ENCODE peak calls at places on chromosome 15, in nine cellular contexts. One of them, this sample, is unnamed.

GRCh38 chr15:77009646-77010311 is 14.9 kb downstream of the PSTPIP1 start:
- DNase-seq in heart left ventricle: no peak
- DNase-seq in astrocyte of the spinal cord: no peak
- DNase-seq in dorsolateral prefrontal cortex: no peak
- DNase-seq in GM12864: no peak
- DNase-seq in mucosa of descending colon: no peak
- DNase-seq in skeletal muscle cell: no peak
- DNase-seq in cardiac muscle cell: no peak
- DNase-seq in endothelial cell of umbilical vein: no peak
- DNase-seq in this sample: no peak

GRCh38 chr15:44101286-44101685 is 93.8 kb downstream of the FRMD5 start:
- DNase-seq in heart left ventricle: no peak
- DNase-seq in astrocyte of the spinal cord: peak
- DNase-seq in dorsolateral prefrontal cortex: no peak
- DNase-seq in GM12864: no peak
- DNase-seq in mucosa of descending colon: no peak
- DNase-seq in skeletal muscle cell: peak
- DNase-seq in cardiac muscle cell: no peak
- DNase-seq in endothelial cell of umbilical vein: no peak
- DNase-seq in this sample: no peak

GRCh38 chr15:56168394-56168793 is 75.3 kb downstream of the RFX7 start:
- DNase-seq in heart left ventricle: no peak
- DNase-seq in astrocyte of the spinal cord: no peak
- DNase-seq in dorsolateral prefrontal cortex: no peak
- DNase-seq in GM12864: no peak
- DNase-seq in mucosa of descending colon: no peak
- DNase-seq in skeletal muscle cell: no peak
- DNase-seq in cardiac muscle cell: no peak
- DNase-seq in endothelial cell of umbilical vein: no peak
- DNase-seq in this sample: no peak

GRCh38 chr15:71611721-71612016 is 198.7 kb upstream of the NR2E3 start:
- DNase-seq in heart left ventricle: no peak
- DNase-seq in astrocyte of the spinal cord: no peak
- DNase-seq in dorsolateral prefrontal cortex: no peak
- DNase-seq in GM12864: no peak
- DNase-seq in mucosa of descending colon: no peak
- DNase-seq in skeletal muscle cell: no peak
- DNase-seq in cardiac muscle cell: no peak
- DNase-seq in endothelial cell of umbilical vein: no peak
- DNase-seq in this sample: no peak

GRCh38 chr15:35618260-35619188 is 72.6 kb upstream of the DPH6 start:
- DNase-seq in heart left ventricle: no peak
- DNase-seq in astrocyte of the spinal cord: no peak
- DNase-seq in dorsolateral prefrontal cortex: no peak
- DNase-seq in GM12864: no peak
- DNase-seq in mucosa of descending colon: no peak
- DNase-seq in skeletal muscle cell: no peak
- DNase-seq in cardiac muscle cell: no peak
- DNase-seq in endothelial cell of umbilical vein: peak
- DNase-seq in this sample: no peak

GRCh38 chr15:85329561-85330421 is 50.6 kb upstream of the AKAP13 start:
- DNase-seq in heart left ventricle: no peak
- DNase-seq in astrocyte of the spinal cord: peak
- DNase-seq in dorsolateral prefrontal cortex: no peak
- DNase-seq in GM12864: peak
- DNase-seq in mucosa of descending colon: peak
- DNase-seq in skeletal muscle cell: peak
- DNase-seq in cardiac muscle cell: no peak
- DNase-seq in endothelial cell of umbilical vein: no peak
- DNase-seq in this sample: peak

GRCh38 chr15:62896969-62897486 is 145.5 kb upstream of the TPM1 start:
- DNase-seq in heart left ventricle: peak
- DNase-seq in astrocyte of the spinal cord: peak
- DNase-seq in dorsolateral prefrontal cortex: peak
- DNase-seq in GM12864: no peak
- DNase-seq in mucosa of descending colon: peak
- DNase-seq in skeletal muscle cell: peak
- DNase-seq in cardiac muscle cell: peak
- DNase-seq in endothelial cell of umbilical vein: peak
- DNase-seq in this sample: peak

GRCh38 chr15:57525581-57525980 is 66.1 kb upstream of the MYZAP start:
- DNase-seq in heart left ventricle: no peak
- DNase-seq in astrocyte of the spinal cord: no peak
- DNase-seq in dorsolateral prefrontal cortex: no peak
- DNase-seq in GM12864: no peak
- DNase-seq in mucosa of descending colon: no peak
- DNase-seq in skeletal muscle cell: no peak
- DNase-seq in cardiac muscle cell: no peak
- DNase-seq in endothelial cell of umbilical vein: peak
- DNase-seq in this sample: no peak

GRCh38 chr15:96351801-96352593 is 21.5 kb downstream of the NR2F2 start:
- DNase-seq in heart left ventricle: no peak
- DNase-seq in astrocyte of the spinal cord: peak
- DNase-seq in dorsolateral prefrontal cortex: no peak
- DNase-seq in GM12864: no peak
- DNase-seq in mucosa of descending colon: no peak
- DNase-seq in skeletal muscle cell: no peak
- DNase-seq in cardiac muscle cell: peak
- DNase-seq in endothelial cell of umbilical vein: peak
- DNase-seq in this sample: no peak
- H3K4me3 ChIP-seq in heart left ventricle: peak
- H3K4me3 ChIP-seq in astrocyte of the spinal cord: no peak
- H3K4me3 ChIP-seq in dorsolateral prefrontal cortex: no peak
- H3K4me3 ChIP-seq in GM12864: no peak
- H3K4me3 ChIP-seq in mucosa of descending colon: no peak
- H3K4me3 ChIP-seq in skeletal muscle cell: no peak
- H3K4me3 ChIP-seq in cardiac muscle cell: no peak
- H3K4me3 ChIP-seq in endothelial cell of umbilical vein: peak
- H3K4me3 ChIP-seq in this sample: no peak

GRCh38 chr15:37056894-37057205 is 43.5 kb downstream of the MEIS2 start:
- DNase-seq in heart left ventricle: no peak
- DNase-seq in astrocyte of the spinal cord: peak
- DNase-seq in dorsolateral prefrontal cortex: no peak
- DNase-seq in GM12864: no peak
- DNase-seq in mucosa of descending colon: no peak
- DNase-seq in skeletal muscle cell: no peak
- DNase-seq in cardiac muscle cell: no peak
- DNase-seq in endothelial cell of umbilical vein: peak
- DNase-seq in this sample: no peak

GRCh38 chr15:37057831-37058230 is 42.5 kb downstream of the MEIS2 start:
- DNase-seq in heart left ventricle: no peak
- DNase-seq in astrocyte of the spinal cord: no peak
- DNase-seq in dorsolateral prefrontal cortex: no peak
- DNase-seq in GM12864: no peak
- DNase-seq in mucosa of descending colon: no peak
- DNase-seq in skeletal muscle cell: no peak
- DNase-seq in cardiac muscle cell: no peak
- DNase-seq in endothelial cell of umbilical vein: no peak
- DNase-seq in this sample: no peak

GRCh38 chr15:37055481-37055880 is 44.9 kb downstream of the MEIS2 start:
- DNase-seq in heart left ventricle: no peak
- DNase-seq in astrocyte of the spinal cord: no peak
- DNase-seq in dorsolateral prefrontal cortex: no peak
- DNase-seq in GM12864: no peak
- DNase-seq in mucosa of descending colon: no peak
- DNase-seq in skeletal muscle cell: no peak
- DNase-seq in cardiac muscle cell: no peak
- DNase-seq in endothelial cell of umbilical vein: no peak
- DNase-seq in this sample: no peak

GRCh38 chr15:37054336-37054735 is 46.0 kb downstream of the MEIS2 start:
- DNase-seq in heart left ventricle: no peak
- DNase-seq in astrocyte of the spinal cord: no peak
- DNase-seq in dorsolateral prefrontal cortex: no peak
- DNase-seq in GM12864: no peak
- DNase-seq in mucosa of descending colon: no peak
- DNase-seq in skeletal muscle cell: no peak
- DNase-seq in cardiac muscle cell: no peak
- DNase-seq in endothelial cell of umbilical vein: no peak
- DNase-seq in this sample: no peak

DNA sequence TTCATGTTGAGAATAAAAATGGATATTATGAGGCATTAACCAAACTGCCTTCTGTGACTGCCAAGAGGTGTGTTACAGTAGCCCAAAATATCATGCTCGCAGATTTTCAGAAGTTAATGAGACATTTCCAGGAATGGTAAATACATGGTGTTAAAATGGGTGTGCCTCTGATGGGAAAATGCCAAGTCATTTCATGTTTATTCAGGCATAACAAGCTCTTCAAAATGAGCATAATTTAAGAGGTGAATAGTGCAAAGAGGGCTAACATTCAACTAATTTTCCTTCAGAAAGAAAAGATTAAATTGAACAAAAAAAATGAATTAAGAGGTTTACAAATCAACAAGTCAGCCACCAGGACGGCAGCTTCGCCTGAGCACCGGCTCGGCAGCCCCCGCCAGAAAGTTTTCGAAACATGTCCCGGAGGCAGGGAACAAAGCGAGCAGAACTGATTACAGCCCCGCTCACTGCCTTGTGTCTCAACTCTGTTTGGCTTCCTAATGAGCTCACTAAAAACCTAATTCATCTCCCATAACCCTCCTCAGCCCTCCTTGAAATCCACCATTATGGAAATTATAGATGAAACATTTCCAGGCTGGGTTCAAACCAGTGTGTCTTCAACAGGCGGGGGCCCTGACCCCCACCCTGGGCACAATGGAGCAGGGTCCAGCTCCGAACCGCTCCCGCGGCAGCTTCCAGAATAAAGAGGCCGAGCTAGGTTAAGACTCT is 44.0 kb downstream of the MEIS2 start:
- DNase-seq in heart left ventricle: peak
- DNase-seq in astrocyte of the spinal cord: no peak
- DNase-seq in dorsolateral prefrontal cortex: no peak
- DNase-seq in GM12864: no peak
- DNase-seq in mucosa of descending colon: no peak
- DNase-seq in skeletal muscle cell: no peak
- DNase-seq in cardiac muscle cell: no peak
- DNase-seq in endothelial cell of umbilical vein: peak
- DNase-seq in this sample: no peak
- H3K4me3 ChIP-seq in heart left ventricle: peak
- H3K4me3 ChIP-seq in astrocyte of the spinal cord: no peak
- H3K4me3 ChIP-seq in dorsolateral prefrontal cortex: no peak
- H3K4me3 ChIP-seq in GM12864: no peak
- H3K4me3 ChIP-seq in mucosa of descending colon: no peak
- H3K4me3 ChIP-seq in skeletal muscle cell: no peak
- H3K4me3 ChIP-seq in cardiac muscle cell: no peak
- H3K4me3 ChIP-seq in endothelial cell of umbilical vein: no peak
- H3K4me3 ChIP-seq in this sample: no peak

DNA sequence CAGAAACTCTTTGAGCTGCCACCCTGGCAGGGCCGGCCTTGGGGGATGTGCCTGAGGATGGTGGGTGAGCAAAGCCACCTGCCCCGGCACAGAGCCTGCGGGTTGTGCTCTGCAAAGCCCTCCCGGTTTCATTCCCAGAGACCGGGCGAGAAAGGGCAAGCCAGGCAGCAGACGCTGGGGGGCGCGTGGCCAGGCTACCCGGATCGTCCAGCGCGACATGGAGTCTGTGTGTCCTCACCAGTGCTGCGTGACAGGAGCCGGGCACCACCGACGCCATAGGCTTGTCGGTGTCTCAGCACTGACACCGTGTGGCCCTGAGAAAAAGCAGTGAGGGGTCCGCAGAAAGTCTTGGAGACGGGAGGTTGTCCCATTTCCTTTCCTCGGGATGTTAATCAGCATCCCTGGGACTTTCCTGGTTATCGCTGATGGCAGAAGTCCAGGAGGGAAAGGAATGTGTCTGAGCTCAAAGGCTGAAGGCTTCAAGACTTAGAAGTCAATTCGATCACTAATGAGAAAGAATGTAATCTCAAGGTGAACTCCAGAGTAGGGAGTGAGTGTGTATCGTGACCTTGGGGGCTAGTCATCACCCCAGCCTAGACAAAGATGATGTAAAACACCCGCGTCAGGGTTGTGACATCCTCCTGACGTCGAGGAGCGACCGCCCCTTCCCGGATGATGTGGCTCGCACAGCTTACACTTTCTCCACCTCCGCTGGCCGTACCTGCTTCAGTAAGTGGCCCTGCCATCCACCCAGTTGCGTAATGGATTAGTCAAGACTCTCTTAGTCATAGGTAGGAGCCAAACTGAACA is 36.3 kb upstream of the PLA2G4E start:
- DNase-seq in heart left ventricle: peak
- DNase-seq in astrocyte of the spinal cord: peak
- DNase-seq in dorsolateral prefrontal cortex: peak
- DNase-seq in GM12864: no peak
- DNase-seq in mucosa of descending colon: peak
- DNase-seq in skeletal muscle cell: no peak
- DNase-seq in cardiac muscle cell: peak
- DNase-seq in endothelial cell of umbilical vein: peak
- DNase-seq in this sample: peak
- H3K4me3 ChIP-seq in heart left ventricle: peak
- H3K4me3 ChIP-seq in astrocyte of the spinal cord: no peak
- H3K4me3 ChIP-seq in dorsolateral prefrontal cortex: peak
- H3K4me3 ChIP-seq in GM12864: no peak
- H3K4me3 ChIP-seq in mucosa of descending colon: no peak
- H3K4me3 ChIP-seq in skeletal muscle cell: peak
- H3K4me3 ChIP-seq in cardiac muscle cell: no peak
- H3K4me3 ChIP-seq in endothelial cell of umbilical vein: peak
- H3K4me3 ChIP-seq in this sample: peak

GRCh38 chr15:65836665-65837064 is 32.6 kb upstream of the RAB11A start:
- DNase-seq in heart left ventricle: no peak
- DNase-seq in astrocyte of the spinal cord: no peak
- DNase-seq in dorsolateral prefrontal cortex: no peak
- DNase-seq in GM12864: no peak
- DNase-seq in mucosa of descending colon: no peak
- DNase-seq in skeletal muscle cell: no peak
- DNase-seq in cardiac muscle cell: no peak
- DNase-seq in endothelial cell of umbilical vein: no peak
- DNase-seq in this sample: no peak

GRCh38 chr15:65834603-65835282 is 34.5 kb upstream of the RAB11A start:
- DNase-seq in heart left ventricle: no peak
- DNase-seq in astrocyte of the spinal cord: no peak
- DNase-seq in dorsolateral prefrontal cortex: no peak
- DNase-seq in GM12864: no peak
- DNase-seq in mucosa of descending colon: no peak
- DNase-seq in skeletal muscle cell: no peak
- DNase-seq in cardiac muscle cell: no peak
- DNase-seq in endothelial cell of umbilical vein: no peak
- DNase-seq in this sample: no peak

GRCh38 chr15:65832549-65833364 is 36.5 kb upstream of the RAB11A start:
- DNase-seq in heart left ventricle: peak
- DNase-seq in astrocyte of the spinal cord: peak
- DNase-seq in dorsolateral prefrontal cortex: peak
- DNase-seq in GM12864: no peak
- DNase-seq in mucosa of descending colon: peak
- DNase-seq in skeletal muscle cell: peak
- DNase-seq in cardiac muscle cell: peak
- DNase-seq in endothelial cell of umbilical vein: peak
- DNase-seq in this sample: peak

GRCh38 chr15:65835452-65835851 is 33.8 kb upstream of the RAB11A start:
- DNase-seq in heart left ventricle: no peak
- DNase-seq in astrocyte of the spinal cord: no peak
- DNase-seq in dorsolateral prefrontal cortex: no peak
- DNase-seq in GM12864: no peak
- DNase-seq in mucosa of descending colon: no peak
- DNase-seq in skeletal muscle cell: no peak
- DNase-seq in cardiac muscle cell: no peak
- DNase-seq in endothelial cell of umbilical vein: no peak
- DNase-seq in this sample: no peak

DNA sequence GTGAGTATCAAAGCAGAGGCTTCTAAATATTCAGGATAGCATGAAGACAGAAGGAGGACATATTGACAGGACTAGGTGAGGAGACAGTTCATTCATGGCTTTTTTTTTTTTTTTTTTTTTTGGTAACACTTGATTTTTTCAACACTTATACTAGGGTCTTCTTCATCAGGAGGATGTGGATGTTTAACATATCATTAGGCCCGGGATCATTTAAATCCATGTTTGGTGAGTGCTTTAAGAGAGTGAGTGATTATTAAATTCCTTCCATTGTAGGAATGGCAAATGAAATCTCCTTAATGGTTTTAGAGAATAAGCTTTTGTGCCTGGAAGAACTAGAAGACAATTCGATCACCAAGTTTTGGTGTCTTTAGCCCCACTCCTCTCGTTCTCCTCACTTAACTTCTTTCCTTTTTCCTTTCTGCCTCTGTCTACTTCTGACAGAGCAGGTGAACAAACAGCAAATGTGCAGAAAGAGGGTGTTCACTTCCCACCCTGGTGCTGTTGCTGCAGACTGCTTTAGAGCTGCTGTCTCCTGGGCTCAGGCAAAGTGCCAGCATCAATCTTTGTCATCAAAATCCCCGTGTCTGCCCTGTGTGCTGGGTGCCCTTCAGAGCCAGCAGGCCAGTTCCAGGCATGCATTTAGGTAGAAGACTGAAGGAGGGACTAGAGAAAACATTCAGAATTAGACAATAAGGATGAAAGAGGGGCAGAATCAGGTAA is 35.6 kb upstream of the RAB11A start:
- DNase-seq in heart left ventricle: peak
- DNase-seq in astrocyte of the spinal cord: no peak
- DNase-seq in dorsolateral prefrontal cortex: no peak
- DNase-seq in GM12864: no peak
- DNase-seq in mucosa of descending colon: peak
- DNase-seq in skeletal muscle cell: no peak
- DNase-seq in cardiac muscle cell: peak
- DNase-seq in endothelial cell of umbilical vein: peak
- DNase-seq in this sample: peak
- H3K4me3 ChIP-seq in heart left ventricle: no peak
- H3K4me3 ChIP-seq in astrocyte of the spinal cord: no peak
- H3K4me3 ChIP-seq in dorsolateral prefrontal cortex: no peak
- H3K4me3 ChIP-seq in GM12864: no peak
- H3K4me3 ChIP-seq in mucosa of descending colon: no peak
- H3K4me3 ChIP-seq in skeletal muscle cell: no peak
- H3K4me3 ChIP-seq in cardiac muscle cell: no peak
- H3K4me3 ChIP-seq in endothelial cell of umbilical vein: no peak
- H3K4me3 ChIP-seq in this sample: no peak

This sample was measured in transverse colon.